ENCODE peak calls at places on chromosomes 16 and 17, in six cellular contexts. P, B, J, I, W and F are unnamed samples.

GRCh38 chr16:2196162-2196980 is at the start of gene CASKIN1:
- DNase-seq in P (no peak), B (no peak), J (no peak), I (no peak), W (no peak), F (no peak)

GRCh38 chr16:17590711-17591654 is 120.2 kb upstream of the XYLT1 start:
- DNase-seq in P (no peak), B (no peak), J (peak; percentile 41), I (no peak), W (no peak), F (no peak)

GRCh38 chr16:19389246-19389645 is 28.4 kb upstream of the TMC5 start:
- DNase-seq in P (peak; percentile 38), B (no peak), J (no peak), I (peak; percentile 62), W (peak; percentile 14), F (peak; percentile 22)

GRCh38 chr17:64001091-64001579 is 3.0 kb downstream of the PRR29 start:
- DNase-seq in P (no peak), B (no peak), J (no peak), I (peak; percentile 23), W (no peak), F (no peak)

GRCh38 chr17:28737770-28738679 is 5.8 kb upstream of the TRAF4 start:
- DNase-seq in P (no peak), B (no peak), J (no peak), I (no peak), W (no peak), F (no peak)

GRCh38 chr16:22323998-22324786 is 27.0 kb downstream of the POLR3E start:
- DNase-seq in P (no peak), B (no peak), J (no peak), I (no peak), W (no peak), F (no peak)

GRCh38 chr16:69083306-69083941 is 22.0 kb upstream of the HAS3 start:
- DNase-seq in P (no peak), B (no peak), J (no peak), I (no peak), W (no peak), F (no peak)

GRCh38 chr17:15882058-15882720 is 62.7 kb upstream of the ADORA2B start:
- DNase-seq in P (no peak), B (no peak), J (no peak), I (no peak), W (no peak), F (no peak)

GRCh38 chr17:1942066-1942365 is 83.1 kb downstream of the RTN4RL1 start:
- DNase-seq in P (no peak), B (no peak), J (no peak), I (no peak), W (no peak), F (no peak)

GRCh38 chr17:35890774-35891155 is 10.6 kb upstream of the CCL5 start:
- DNase-seq in P (no peak), B (no peak), J (no peak), I (no peak), W (no peak), F (no peak)

GRCh38 chr17:56690441-56691291 is 97.2 kb downstream of the NOG start:
- DNase-seq in P (no peak), B (no peak), J (no peak), I (no peak), W (no peak), F (no peak)

GRCh38 chr16:81201267-81201666 is 37.2 kb upstream of the BCO1 start:
- DNase-seq in P (no peak), B (no peak), J (no peak), I (no peak), W (no peak), F (no peak)

GRCh38 chr16:76583466-76583865 is 306.3 kb downstream of the CNTNAP4 start:
- DNase-seq in P (peak; percentile 79), B (no peak), J (no peak), I (no peak), W (peak; percentile 12), F (no peak)

GRCh38 chr17:50129946-50130777 is at the start of gene SAMD14:
- DNase-seq in P (no peak), B (no peak), J (no peak), I (no peak), W (peak; percentile 49), F (peak; percentile 57)

GRCh38 chr16:49513040-49513439 is 139.4 kb downstream of the C16orf78 start:
- DNase-seq in P (no peak), B (no peak), J (peak; percentile 38), I (no peak), W (no peak), F (no peak)

GRCh38 chr17:46033392-46033791 is 34.3 kb downstream of the STH start:
- DNase-seq in P (no peak), B (no peak), J (no peak), I (no peak), W (no peak), F (no peak)

GRCh38 chr16:845349-845740 is 44.8 kb upstream of the GNG13 start:
- DNase-seq in P (no peak), B (no peak), J (no peak), I (no peak), W (no peak), F (no peak)

GRCh38 chr16:86716649-86717048 is 138.3 kb downstream of the FOXL1 start:
- DNase-seq in P (no peak), B (no peak), J (no peak), I (no peak), W (no peak), F (no peak)

GRCh38 chr17:47852113-47852949 is 1.4 kb upstream of the SP6 start:
- DNase-seq in P (no peak), B (no peak), J (no peak), I (no peak), W (no peak), F (no peak)

GRCh38 chr16:67447508-67448076 is 16.7 kb downstream of the HSD11B2 start:
- DNase-seq in P (no peak), B (no peak), J (peak; percentile 80), I (peak; percentile 70), W (peak; percentile 62), F (peak; percentile 41)

GRCh38 chr16:715448-716249 is 731 bp downstream of the METRN start:
- DNase-seq in P (no peak), B (no peak), J (no peak), I (no peak), W (no peak), F (peak; percentile 34)

GRCh38 chr16:12215302-12216105 is 239.0 kb downstream of the SNX29 start:
- DNase-seq in P (no peak), B (no peak), J (no peak), I (no peak), W (no peak), F (no peak)

GRCh38 chr16:29007865-29008593 is 23.2 kb downstream of the LAT start:
- DNase-seq in P (no peak), B (peak; percentile 39), J (peak; percentile 61), I (no peak), W (no peak), F (peak; percentile 52)